ENCODE peak calls at places on chromosomes 12 and 14, in five cellular contexts. C is fibroblast of lung; B is caudate nucleus; V is HL-60; P is CD8-positive, alpha-beta T cell. W is an unnamed sample.

GRCh38 chr12:78871566-78871965 is 7.0 kb downstream of the SYT1 start:
- DNase-seq in C (peak; percentile 63), B (no peak), V (no peak), P (no peak), W (no peak)

GRCh38 chr12:48815281-48816110 is 2.8 kb upstream of the CACNB3 start:
- DNase-seq in P (no peak), B (peak; percentile 68), C (peak; percentile 87), V (peak; percentile 84), W (no peak)

GRCh38 chr12:10285919-10286318 is 21.8 kb upstream of the KLRD1 start:
- DNase-seq in C (no peak), P (peak; percentile 28), B (no peak), V (no peak), W (no peak)

GRCh38 chr14:76887196-76887595 is 61.0 kb downstream of the LRRC74A start:
- DNase-seq in P (no peak), C (peak; percentile 22), B (no peak), V (no peak), W (no peak)

GRCh38 chr12:130917607-130918006 is 36.1 kb upstream of the ADGRD1 start:
- DNase-seq in V (no peak), B (no peak), P (no peak), C (no peak), W (no peak)

GRCh38 chr14:82055511-82055910 is 521.9 kb upstream of the SEL1L start:
- DNase-seq in B (no peak), V (no peak), P (no peak), C (no peak), W (no peak)

GRCh38 chr14:80784824-80785223 is 156.7 kb downstream of the CEP128 start:
- DNase-seq in P (no peak), C (peak; percentile 55), B (no peak), V (no peak), W (no peak)

GRCh38 chr12:122980192-122981035 is at the start of gene ARL6IP4:
- DNase-seq in V (peak; percentile 61), B (peak; percentile 75), P (peak; percentile 55), C (peak; percentile 61), W (peak; percentile 61)

GRCh38 chr12:78885466-78885865 is 20.9 kb downstream of the SYT1 start:
- DNase-seq in P (no peak), B (no peak), C (no peak), V (no peak), W (no peak)

GRCh38 chr14:55427439-55427838 is 13.0 kb downstream of the TBPL2 start:
- DNase-seq in V (no peak), P (no peak), C (no peak), B (no peak), W (peak; percentile 95)

GRCh38 chr12:107634530-107634929 is 51.1 kb upstream of the PWP1 start:
- DNase-seq in C (no peak), P (no peak), B (no peak), V (no peak), W (no peak)

GRCh38 chr12:106733660-106734059 is 40.8 kb upstream of the RIC8B start:
- DNase-seq in V (no peak), B (no peak), C (peak; percentile 7), P (no peak), W (no peak)

GRCh38 chr14:50056457-50056856 is 59.9 kb downstream of the VCPKMT start:
- DNase-seq in P (no peak), C (no peak), V (no peak), B (no peak), W (peak; percentile 29)

GRCh38 chr12:11209098-11209497 is 22.4 kb upstream of the TAS2R42 start:
- DNase-seq in B (no peak), C (no peak), V (no peak), P (no peak), W (no peak)

GRCh38 chr12:84069079-84069661 is 843.4 kb downstream of the SLC6A15 start:
- DNase-seq in C (no peak), B (no peak), P (no peak), V (no peak), W (no peak)

GRCh38 chr12:80709811-80710726 is 2.6 kb downstream of the MYF6 start:
- DNase-seq in B (no peak), V (no peak), P (no peak), C (no peak), W (no peak)

GRCh38 chr12:132445884-132446471 is 44.0 kb upstream of the FBRSL1 start:
- DNase-seq in V (peak; percentile 89), B (no peak), P (peak; percentile 87), C (peak; percentile 82), W (peak; percentile 96)

GRCh38 chr12:13171921-13172859 is 24.3 kb upstream of the EMP1 start:
- DNase-seq in V (no peak), P (no peak), B (no peak), C (no peak), W (peak; percentile 78)

GRCh38 chr14:68501621-68502052 is 291.2 kb downstream of the ZFP36L1 start:
- DNase-seq in V (no peak), B (no peak), C (no peak), P (no peak), W (no peak)

GRCh38 chr12:50569321-50569720 is 64.5 kb downstream of the DIP2B start:
- DNase-seq in B (no peak), C (no peak), P (no peak), V (no peak), W (no peak)

GRCh38 chr12:120820885-120821510 is 83.2 kb downstream of the SPPL3 start:
- DNase-seq in V (no peak), B (no peak), P (peak; percentile 36), C (no peak), W (no peak)

GRCh38 chr14:65070710-65071033 is 31.6 kb downstream of the MAX start:
- DNase-seq in C (no peak), V (no peak), B (no peak), P (no peak), W (no peak)

GRCh38 chr14:100575266-100575995 is 11.8 kb downstream of the BEGAIN start:
- DNase-seq in V (no peak), P (peak; percentile 14), B (no peak), C (no peak), W (peak; percentile 58)
- H3K27ac ChIP-seq in V (no peak overlapping the region), P (no peak overlapping the region), B (no peak overlapping the region), C (no peak overlapping the region), W (no peak overlapping the region)

GRCh38 chr14:104581521-104581920 is 2.0 kb downstream of the C14orf180 start:
- DNase-seq in P (no peak), B (no peak), V (no peak), C (no peak), W (no peak)

GRCh38 chr14:104580961-104581360 is 1.4 kb downstream of the C14orf180 start:
- DNase-seq in C (peak; percentile 9), V (no peak), P (no peak), B (no peak), W (no peak)

GRCh38 chr14:104582005-104582404 is 2.4 kb downstream of the C14orf180 start:
- DNase-seq in P (no peak), C (no peak), V (no peak), B (no peak), W (no peak)

GRCh38 chr14:104577457-104578301 is 1.9 kb upstream of the C14orf180 start:
- DNase-seq in V (no peak), P (no peak), C (no peak), B (no peak), W (no peak)

DNA sequence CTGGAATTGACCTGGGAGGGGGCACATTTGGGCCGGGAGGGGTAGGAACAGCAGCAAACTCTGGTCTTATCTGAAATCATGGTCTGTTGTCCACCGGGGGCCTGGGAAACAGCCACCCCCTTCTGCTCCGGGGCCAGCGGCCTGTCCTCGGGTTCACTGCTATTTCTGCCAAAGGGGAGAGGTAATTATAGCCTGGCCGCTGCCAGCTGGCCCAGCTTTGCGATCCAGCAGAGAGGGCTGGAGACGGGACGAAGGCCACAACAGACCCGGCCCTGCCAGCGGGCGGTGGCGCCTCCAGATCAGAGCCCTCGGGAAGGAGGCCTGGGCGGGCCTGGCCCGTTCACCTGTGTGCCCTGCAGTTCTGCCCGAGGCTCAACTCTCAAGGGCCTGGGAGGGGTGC is at the start of gene C14orf180:
- DNase-seq in V (no peak), B (no peak), C (no peak), P (no peak), W (no peak)
- H3K27ac ChIP-seq in V (no peak within 1 kb of the TSS), B (no peak within 1 kb of the TSS), C (no peak within 1 kb of the TSS), P (no peak within 1 kb of the TSS), W (no peak within 1 kb of the TSS)

GRCh38 chr12:65556676-65557424 is 267.4 kb upstream of the HMGA2 start:
- DNase-seq in B (peak; percentile 42), V (peak; percentile 43), C (peak; percentile 83), P (peak; percentile 44), W (peak; percentile 85)
- H3K27ac ChIP-seq in B (no peak overlapping the region), V (no peak overlapping the region), C (peak overlapping the region; percentile 56), P (no peak overlapping the region), W (peak overlapping the region; percentile 48)

GRCh38 chr12:52876371-52876770 is 27.6 kb upstream of the KRT78 start:
- DNase-seq in P (no peak), B (no peak), C (no peak), V (no peak), W (peak; percentile 92)

GRCh38 chr12:52873513-52873831 is 24.7 kb upstream of the KRT78 start:
- DNase-seq in C (no peak), P (no peak), B (no peak), V (no peak), W (no peak)

GRCh38 chr12:52873832-52874572 is 25.2 kb upstream of the KRT78 start:
- DNase-seq in B (no peak), P (peak; percentile 67), C (peak; percentile 88), V (peak; percentile 57), W (peak; percentile 97)

GRCh38 chr12:52872644-52873384 is 24.0 kb upstream of the KRT78 start:
- DNase-seq in P (no peak), C (no peak), V (no peak), B (no peak), W (no peak)

GRCh38 chr12:52874573-52875435 is 26.0 kb upstream of the KRT78 start:
- DNase-seq in B (no peak), C (no peak), P (no peak), V (no peak), W (no peak)
- H3K27ac ChIP-seq in B (no peak overlapping the region), C (peak overlapping the region; percentile 83), P (no peak overlapping the region), V (no peak overlapping the region), W (peak overlapping the region; percentile 94)

GRCh38 chr12:3275171-3276041 is 198.2 kb downstream of the TSPAN9 start:
- DNase-seq in V (peak; percentile 21), P (peak; percentile 56), B (peak; percentile 57), C (peak; percentile 66), W (no peak)

GRCh38 chr12:3271639-3272038 is 194.5 kb downstream of the TSPAN9 start:
- DNase-seq in P (no peak), C (no peak), V (no peak), B (no peak), W (no peak)

GRCh38 chr12:3274664-3275063 is 197.5 kb downstream of the TSPAN9 start:
- DNase-seq in B (no peak), V (no peak), C (no peak), P (no peak), W (no peak)

GRCh38 chr12:3272958-3273357 is 195.8 kb downstream of the TSPAN9 start:
- DNase-seq in V (no peak), C (no peak), B (no peak), P (no peak), W (no peak)

GRCh38 chr12:3273409-3273853 is 196.3 kb downstream of the TSPAN9 start:
- DNase-seq in B (no peak), P (no peak), V (no peak), C (no peak), W (no peak)
- H3K27ac ChIP-seq in B (no peak overlapping the region), P (no peak overlapping the region), V (no peak overlapping the region), C (no peak overlapping the region), W (no peak overlapping the region)

DNA sequence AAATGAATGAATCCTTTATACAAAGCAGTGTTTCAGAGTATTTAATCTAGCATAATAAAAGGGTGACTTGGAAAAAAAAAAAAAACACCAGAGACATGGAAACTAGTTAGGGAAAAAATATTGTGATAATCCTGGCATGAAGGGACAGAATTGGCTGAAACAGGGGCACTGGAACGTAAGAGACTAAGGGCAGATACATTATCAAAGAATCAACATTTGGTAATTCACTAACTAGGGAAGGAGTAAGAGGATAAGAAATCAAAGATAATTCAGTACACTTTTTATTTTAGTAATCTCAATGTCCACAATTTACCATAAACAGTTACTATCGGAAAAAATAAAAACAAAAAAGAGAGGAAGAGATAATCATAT is 18.2 kb downstream of the PYM1 start:
- DNase-seq in P (no peak), V (no peak), B (no peak), C (no peak), W (no peak)
- H3K27ac ChIP-seq in P (no peak overlapping the region), V (no peak overlapping the region), B (no peak overlapping the region), C (no peak overlapping the region), W (peak overlapping the region; percentile 15)

W was measured in RWPE2.